ENCODE peak calls at places on chromosomes 16 and 17, in five cellular contexts. A is Caco-2, G is Peyer's patch, E is adrenal gland, N is AG04450. S is an unnamed sample.

GRCh38 chr16:57473176-57473840 is 10.8 kb downstream of the POLR2C start:
- DNase-seq in E (no peak), A (no peak), G (no peak), N (no peak), S (no peak)

GRCh38 chr16:19666451-19666850 is 51.6 kb downstream of the KNOP1 start:
- DNase-seq in N (no peak), A (no peak), G (no peak), E (no peak), S (no peak)

GRCh38 chr17:40329981-40330794 is 21.2 kb downstream of the RARA start:
- DNase-seq in E (peak; percentile 83), G (peak; percentile 81), A (no peak), N (no peak), S (no peak)

GRCh38 chr17:75757086-75757681 is 7.8 kb downstream of the GALK1 start:
- DNase-seq in E (no peak), A (no peak), G (no peak), N (no peak), S (no peak)

GRCh38 chr16:9077001-9077809 is 14.2 kb upstream of the HAPSTR1 start:
- DNase-seq in N (no peak), E (peak; percentile 41), G (no peak), A (no peak), S (no peak)

GRCh38 chr16:4316732-4317461 is 1.0 kb downstream of the GLIS2 start:
- DNase-seq in G (no peak), A (no peak), E (peak; percentile 74), N (no peak), S (no peak)

GRCh38 chr17:77755410-77755963 is 203.0 kb upstream of the TNRC6C start:
- DNase-seq in G (no peak), E (peak; percentile 2), N (no peak), A (peak; percentile 8), S (no peak)

GRCh38 chr16:89170346-89171215 is 967 bp upstream of the CDH15 start:
- DNase-seq in A (peak; percentile 85), N (no peak), E (no peak), G (peak; percentile 77), S (no peak)

GRCh38 chr17:36611345-36612072 is 10.1 kb downstream of the MRM1 start:
- DNase-seq in E (peak; percentile 62), G (no peak), A (no peak), N (peak; percentile 37), S (no peak)

GRCh38 chr17:67390006-67390645 is 13.0 kb downstream of the PITPNC1 start:
- DNase-seq in E (no peak), A (no peak), N (no peak), G (no peak), S (no peak)

GRCh38 chr17:43365356-43365755 is 33.4 kb upstream of the ARL4D start:
- DNase-seq in G (no peak), E (no peak), A (no peak), N (no peak), S (no peak)

GRCh38 chr17:77391668-77392375 is 251.1 kb downstream of the SEC14L1 start:
- DNase-seq in N (peak; percentile 96), E (no peak), A (no peak), G (peak; percentile 69), S (peak; percentile 95)

GRCh38 chr16:56872863-56873391 is 7.9 kb downstream of the SLC12A3 start:
- DNase-seq in N (no peak), A (no peak), G (no peak), E (no peak), S (no peak)

GRCh38 chr16:9047689-9048301 is 43.6 kb upstream of the HAPSTR1 start:
- DNase-seq in G (peak; percentile 84), A (peak; percentile 80), E (peak; percentile 98), N (peak; percentile 98), S (peak; percentile 99)

GRCh38 chr16:22141746-22142145 is 20.6 kb upstream of the SDR42E2 start:
- DNase-seq in A (no peak), E (no peak), N (no peak), G (no peak), S (no peak)

GRCh38 chr17:66964930-66965800 is 658 bp downstream of the CACNG4 start:
- DNase-seq in N (no peak), G (no peak), E (no peak), A (peak; percentile 75), S (no peak)

GRCh38 chr16:74868501-74868900 is 93.9 kb upstream of the FA2H start:
- DNase-seq in G (no peak), A (no peak), N (no peak), E (no peak), S (no peak)

GRCh38 chr16:87368029-87368765 is 15.4 kb downstream of the FBXO31 start:
- DNase-seq in G (no peak), E (no peak), A (no peak), N (no peak), S (no peak)

GRCh38 chr17:44170135-44170498 is 387 bp upstream of the ASB16 start:
- DNase-seq in G (no peak), A (no peak), N (no peak), E (no peak), S (no peak)

DNA sequence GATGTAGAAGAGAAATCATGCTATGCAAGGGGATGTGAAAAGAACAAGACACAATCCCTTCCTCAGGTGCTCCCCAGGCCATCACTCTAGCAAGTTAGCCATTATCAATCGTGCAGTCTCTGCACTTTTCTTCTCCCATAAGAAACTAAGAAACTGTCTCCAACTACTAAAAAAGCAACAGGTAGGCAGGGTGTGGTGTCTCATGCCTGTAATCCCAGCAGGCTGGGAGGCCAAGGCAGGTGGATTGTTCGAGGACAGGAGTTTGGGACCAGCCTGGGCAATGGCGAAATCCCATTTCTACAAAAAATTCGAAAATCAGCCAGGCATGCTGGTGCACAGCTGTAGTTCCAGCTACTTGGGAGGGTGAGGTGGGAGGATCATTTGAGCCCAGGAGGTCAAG is 13.8 kb downstream of the PARN start:
- DNase-seq in A (no peak), E (no peak), N (no peak), G (no peak), S (no peak)
- H3K4me3 ChIP-seq in A (no peak overlapping the region), E (no peak overlapping the region), N (no peak overlapping the region), G (no peak overlapping the region), S (no peak overlapping the region)

GRCh38 chr17:41453069-41453468 is 12.3 kb upstream of the KRT38 start:
- DNase-seq in A (no peak), G (no peak), N (no peak), E (no peak), S (no peak)

GRCh38 chr17:41457656-41458055 is 9.5 kb downstream of the KRT32 start:
- DNase-seq in E (no peak), A (no peak), G (no peak), N (no peak), S (no peak)

GRCh38 chr17:41455236-41455635 is 11.9 kb downstream of the KRT32 start:
- DNase-seq in G (no peak), N (no peak), E (no peak), A (no peak), S (no peak)

GRCh38 chr17:41452276-41452675 is 11.5 kb upstream of the KRT38 start:
- DNase-seq in E (no peak), A (no peak), G (no peak), N (no peak), S (no peak)

DNA sequence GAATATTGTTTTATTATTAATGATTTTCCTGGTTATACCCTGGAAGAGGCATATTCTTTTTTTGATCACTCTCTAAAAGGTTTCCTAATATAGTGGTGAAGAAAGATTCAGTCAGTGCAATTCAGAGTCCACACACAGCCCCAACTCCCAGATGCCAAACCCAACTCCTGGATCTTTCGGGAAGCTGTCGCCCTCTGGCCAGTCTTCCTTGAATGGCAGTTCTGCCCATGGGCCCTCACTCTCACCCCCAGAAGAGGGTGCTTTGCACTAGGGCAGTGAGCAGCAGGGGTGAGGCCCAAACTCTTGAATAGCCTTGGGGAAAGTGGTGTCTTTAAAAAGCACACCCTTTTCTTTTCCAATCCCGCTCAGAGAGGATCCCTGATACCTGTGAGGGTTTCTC is 11.0 kb downstream of the KRT32 start:
- DNase-seq in E (no peak), G (no peak), N (no peak), A (no peak), S (no peak)
- TF ChIP-seq CTCF in E (no peak), G (no peak), N (no peak), A (peak; percentile 8), S (no peak)

GRCh38 chr16:49531425-49531824 is 157.8 kb downstream of the C16orf78 start:
- DNase-seq in A (no peak), G (no peak), N (no peak), E (no peak), S (no peak)

GRCh38 chr16:49529646-49530045 is 156.0 kb downstream of the C16orf78 start:
- DNase-seq in A (no peak), G (no peak), N (no peak), E (no peak), S (no peak)

GRCh38 chr16:49528564-49529150 is 155.1 kb downstream of the C16orf78 start:
- DNase-seq in N (no peak), E (no peak), G (no peak), A (no peak), S (no peak)

GRCh38 chr16:49532243-49532870 is 158.8 kb downstream of the C16orf78 start:
- DNase-seq in N (no peak), G (no peak), E (no peak), A (no peak), S (no peak)

DNA sequence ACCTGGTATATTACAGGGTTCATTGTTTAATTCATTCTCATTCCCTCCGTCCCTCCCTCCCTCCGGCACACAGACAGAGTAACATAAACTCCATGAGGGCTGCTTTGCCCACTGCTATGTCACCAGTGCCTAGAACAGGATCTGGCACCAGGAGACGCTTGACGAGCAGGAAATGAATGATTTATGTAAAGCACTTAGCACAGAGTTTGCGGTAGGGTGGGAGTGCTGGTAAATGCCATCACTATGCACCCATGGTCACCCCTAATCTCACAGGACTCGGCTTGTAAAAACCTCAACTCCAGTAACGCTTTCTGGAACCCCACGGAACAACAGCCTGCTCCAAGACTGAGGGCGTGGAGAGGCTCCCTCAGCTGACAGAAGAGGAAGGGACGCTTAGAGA is 156.8 kb downstream of the C16orf78 start:
- DNase-seq in G (no peak), A (no peak), N (no peak), E (no peak), S (no peak)
- H3K4me3 ChIP-seq in G (no peak overlapping the region), A (no peak overlapping the region), N (no peak overlapping the region), E (no peak overlapping the region), S (no peak overlapping the region)

GRCh38 chr17:29573871-29574731 is 5.6 kb downstream of the TP53I13 start:
- DNase-seq in G (peak; percentile 45), N (no peak), A (no peak), E (no peak), S (no peak)

GRCh38 chr17:29574732-29575510 is 6.4 kb downstream of the TP53I13 start:
- DNase-seq in E (no peak), G (peak; percentile 86), A (no peak), N (no peak), S (no peak)

GRCh38 chr17:29571883-29572681 is 3.6 kb downstream of the TP53I13 start:
- DNase-seq in G (peak; percentile 49), A (peak; percentile 32), N (no peak), E (peak; percentile 58), S (no peak)

GRCh38 chr17:29572691-29573557 is 4.4 kb downstream of the TP53I13 start:
- DNase-seq in G (peak; percentile 81), A (no peak), E (peak; percentile 63), N (no peak), S (no peak)

GRCh38 chr17:29573558-29573870 is 5.0 kb downstream of the TP53I13 start:
- DNase-seq in N (no peak), G (peak; percentile 45), E (peak; percentile 18), A (no peak), S (no peak)
- TF ChIP-seq CTCF in N (no peak), G (no peak), E (no peak), A (no peak), S (no peak)

S was measured in astrocyte of the cerebellum.